ENCODE peak calls at places on chromosomes 4 and X, in nine cellular contexts. Q, M, P, F, W, G, S, O and D are unnamed samples.

GRCh38 chr4:8860096-8860891 is 11.3 kb downstream of the HMX1 start:
- DNase-seq in P (no peak), G (no peak), O (no peak), F (peak), Q (no peak), W (no peak), M (no peak), S (no peak), D (no peak)

GRCh38 chr4:39452153-39452859 is 6.4 kb downstream of the RPL9 start:
- DNase-seq in F (no peak), O (no peak), W (no peak), S (no peak), G (no peak), P (no peak), Q (no peak), M (no peak), D (no peak)

GRCh38 chr4:138158746-138159297 is 83.3 kb downstream of the SLC7A11 start:
- DNase-seq in S (no peak), M (no peak), F (no peak), G (no peak), W (peak), Q (no peak), P (no peak), O (no peak), D (no peak)

GRCh38 chrX:37380920-37381319 is 31.8 kb downstream of the PRRG1 start:
- DNase-seq in W (peak), S (no peak), Q (no peak), O (no peak), P (no peak), G (no peak), M (no peak), F (no peak), D (no peak)

GRCh38 chrX:155094468-155095061 is 23.3 kb downstream of the BRCC3 start:
- DNase-seq in Q (no peak), M (no peak), S (no peak), W (peak), O (no peak), G (no peak), P (peak), F (no peak), D (no peak)

GRCh38 chr4:146096374-146096773 is 79.1 kb upstream of the LSM6 start:
- DNase-seq in M (no peak), Q (no peak), G (no peak), W (no peak), O (no peak), P (no peak), F (no peak), S (no peak), D (no peak)

GRCh38 chr4:169062861-169063197 is 52.8 kb upstream of the CBR4 start:
- DNase-seq in W (no peak), Q (no peak), F (no peak), G (no peak), S (no peak), M (no peak), O (no peak), P (no peak), D (no peak)

GRCh38 chr4:61661960-61662359 is 461.8 kb downstream of the ADGRL3 start:
- DNase-seq in Q (no peak), S (no peak), M (no peak), O (no peak), G (no peak), F (no peak), P (no peak), W (no peak), D (no peak)

GRCh38 chrX:72051589-72051988 is 80.1 kb downstream of the RTL5 start:
- DNase-seq in Q (no peak), S (no peak), M (no peak), G (no peak), W (no peak), P (no peak), O (no peak), F (no peak), D (no peak)

GRCh38 chr4:159977907-159978617 is 875.2 kb downstream of the RAPGEF2 start:
- DNase-seq in Q (no peak), S (no peak), P (no peak), G (no peak), M (no peak), F (no peak), O (no peak), W (no peak), D (no peak)

GRCh38 chr4:153114771-153115321 is 89.4 kb upstream of the TRIM2 start:
- DNase-seq in W (peak), Q (no peak), P (no peak), G (no peak), O (no peak), F (no peak), S (no peak), M (no peak), D (no peak)

GRCh38 chrX:126552313-126553022 is at the start of gene DCAF12L1:
- DNase-seq in P (no peak), S (peak), F (peak), W (no peak), G (no peak), M (no peak), O (no peak), Q (peak), D (no peak)

GRCh38 chrX:112819013-112819635 is 21.5 kb downstream of the AMOT start:
- DNase-seq in P (no peak), W (no peak), Q (no peak), F (no peak), M (no peak), G (no peak), O (no peak), S (no peak), D (no peak)

GRCh38 chrX:49071877-49072711 is 1.7 kb downstream of the PRAF2 start:
- DNase-seq in F (peak), G (no peak), Q (no peak), P (no peak), M (peak), O (no peak), S (no peak), W (no peak), D (no peak)

GRCh38 chr4:15410750-15411149 is 17.1 kb upstream of the C1QTNF7 start:
- DNase-seq in S (no peak), O (no peak), W (no peak), P (peak), G (no peak), M (no peak), Q (no peak), F (no peak), D (no peak)

GRCh38 chrX:100895365-100896075 is 21.4 kb upstream of the NOX1 start:
- DNase-seq in G (no peak), F (peak), W (peak), M (no peak), S (no peak), O (no peak), Q (peak), P (peak), D (no peak)

GRCh38 chr4:149785686-149786431 is 29.8 kb downstream of the IQCM start:
- DNase-seq in O (no peak), G (no peak), S (no peak), W (peak), P (no peak), Q (no peak), F (no peak), M (no peak), D (no peak)

GRCh38 chr4:167025651-167026050 is 208.6 kb downstream of the SPOCK3 start:
- DNase-seq in W (peak), P (no peak), Q (no peak), M (no peak), F (no peak), O (no peak), S (no peak), G (no peak), D (no peak)

GRCh38 chr4:79209822-79210635 is 115.8 kb downstream of the NAA11 start:
- DNase-seq in Q (no peak), O (peak), F (no peak), W (no peak), G (no peak), M (peak), S (no peak), P (no peak), D (no peak)

GRCh38 chrX:110086162-110086915 is 83.4 kb downstream of the TMEM164 start:
- DNase-seq in Q (no peak), P (no peak), G (no peak), M (no peak), O (no peak), F (no peak), S (no peak), W (peak), D (no peak)

GRCh38 chrX:70442224-70442623 is 2.4 kb upstream of the DLG3 start:
- DNase-seq in O (no peak), F (no peak), P (no peak), W (no peak), Q (no peak), M (no peak), G (no peak), S (no peak), D (no peak)

GRCh38 chr4:112648263-112649054 is 11.5 kb downstream of the LARP7 start:
- DNase-seq in G (no peak), F (peak), O (no peak), P (no peak), M (no peak), S (no peak), W (no peak), Q (no peak), D (no peak)

GRCh38 chr4:41132055-41132683 is 82.2 kb downstream of the APBB2 start:
- DNase-seq in Q (no peak), P (no peak), F (no peak), O (peak), W (no peak), S (no peak), G (no peak), M (no peak), D (no peak)

GRCh38 chr4:183941964-183942363 is 36.9 kb downstream of the STOX2 start:
- DNase-seq in G (no peak), S (no peak), M (no peak), F (no peak), O (no peak), Q (no peak), W (no peak), P (no peak), D (no peak)

GRCh38 chr4:174259580-174259979 is 23.9 kb downstream of the FBXO8 start:
- DNase-seq in O (no peak), Q (no peak), G (no peak), P (no peak), M (no peak), S (no peak), W (no peak), F (no peak), D (no peak)

GRCh38 chr4:185213829-185214228 is 4.4 kb downstream of the SNX25 start:
- DNase-seq in W (no peak), P (peak), F (no peak), M (no peak), O (no peak), Q (no peak), S (no peak), G (no peak), D (no peak)

GRCh38 chrX:105331244-105331643 is 110.8 kb upstream of the TEX13A start:
- DNase-seq in F (no peak), M (no peak), P (no peak), S (no peak), Q (no peak), G (no peak), W (peak), O (no peak), D (no peak)

GRCh38 chr4:24910504-24910903 is 2.3 kb downstream of the CCDC149 start:
- DNase-seq in S (no peak), F (no peak), P (no peak), O (no peak), Q (no peak), M (no peak), W (no peak), G (no peak), D (no peak)

GRCh38 chr4:10582059-10582686 is 102.4 kb downstream of the CLNK start:
- DNase-seq in W (peak), F (no peak), O (no peak), G (no peak), Q (peak), P (peak), M (no peak), S (peak), D (no peak)

GRCh38 chr4:13176603-13177190 is 307.4 kb downstream of the RAB28 start:
- DNase-seq in P (no peak), F (no peak), Q (peak), G (no peak), M (no peak), S (no peak), W (no peak), O (no peak), D (no peak)

GRCh38 chr4:3461515-3462291 is 1.4 kb upstream of the DOK7 start:
- DNase-seq in G (no peak), S (no peak), P (no peak), Q (no peak), W (peak), F (no peak), O (peak), M (peak), D (no peak)

GRCh38 chrX:24463077-24463476 is 2.0 kb upstream of the PDK3 start:
- DNase-seq in F (no peak), O (no peak), G (no peak), S (no peak), Q (no peak), M (no peak), P (peak), W (no peak), D (no peak)

GRCh38 chr4:573122-573892 is 2.8 kb downstream of the TMEM271 start:
- DNase-seq in O (no peak), G (no peak), W (no peak), P (no peak), F (no peak), M (no peak), S (no peak), Q (no peak), D (no peak)

GRCh38 chr4:107737470-107737869 is 17.4 kb upstream of the PAPSS1 start:
- DNase-seq in W (no peak), O (no peak), G (no peak), Q (no peak), S (no peak), F (no peak), M (no peak), P (no peak), D (no peak)

GRCh38 chr4:107742196-107742595 is 22.2 kb upstream of the PAPSS1 start:
- DNase-seq in M (no peak), O (no peak), G (no peak), P (no peak), W (no peak), S (no peak), F (no peak), Q (no peak), D (no peak)

GRCh38 chr4:107742791-107743190 is 22.8 kb upstream of the PAPSS1 start:
- DNase-seq in M (no peak), W (no peak), F (no peak), P (no peak), G (no peak), S (no peak), Q (no peak), O (no peak), D (no peak)

GRCh38 chr4:107740950-107741701 is 21.1 kb upstream of the PAPSS1 start:
- DNase-seq in P (no peak), O (no peak), G (no peak), M (no peak), W (peak), F (no peak), S (no peak), Q (peak), D (no peak)

GRCh38 chr4:107740381-107740780 is 20.3 kb upstream of the PAPSS1 start:
- DNase-seq in F (no peak), M (no peak), S (no peak), W (peak), Q (no peak), O (no peak), G (no peak), P (peak), D (no peak)
- TF ChIP-seq CTCF in F (no peak), M (peak), S (peak), W (peak), Q (no peak), O (peak), G (no peak), P (peak), D (no peak)

GRCh38 chr4:133920236-133920635 is 281.4 kb downstream of the PABPC4L start:
- DNase-seq in O (no peak), M (no peak), P (no peak), S (no peak), Q (no peak), F (no peak), W (no peak), G (no peak), D (no peak)

DNA sequence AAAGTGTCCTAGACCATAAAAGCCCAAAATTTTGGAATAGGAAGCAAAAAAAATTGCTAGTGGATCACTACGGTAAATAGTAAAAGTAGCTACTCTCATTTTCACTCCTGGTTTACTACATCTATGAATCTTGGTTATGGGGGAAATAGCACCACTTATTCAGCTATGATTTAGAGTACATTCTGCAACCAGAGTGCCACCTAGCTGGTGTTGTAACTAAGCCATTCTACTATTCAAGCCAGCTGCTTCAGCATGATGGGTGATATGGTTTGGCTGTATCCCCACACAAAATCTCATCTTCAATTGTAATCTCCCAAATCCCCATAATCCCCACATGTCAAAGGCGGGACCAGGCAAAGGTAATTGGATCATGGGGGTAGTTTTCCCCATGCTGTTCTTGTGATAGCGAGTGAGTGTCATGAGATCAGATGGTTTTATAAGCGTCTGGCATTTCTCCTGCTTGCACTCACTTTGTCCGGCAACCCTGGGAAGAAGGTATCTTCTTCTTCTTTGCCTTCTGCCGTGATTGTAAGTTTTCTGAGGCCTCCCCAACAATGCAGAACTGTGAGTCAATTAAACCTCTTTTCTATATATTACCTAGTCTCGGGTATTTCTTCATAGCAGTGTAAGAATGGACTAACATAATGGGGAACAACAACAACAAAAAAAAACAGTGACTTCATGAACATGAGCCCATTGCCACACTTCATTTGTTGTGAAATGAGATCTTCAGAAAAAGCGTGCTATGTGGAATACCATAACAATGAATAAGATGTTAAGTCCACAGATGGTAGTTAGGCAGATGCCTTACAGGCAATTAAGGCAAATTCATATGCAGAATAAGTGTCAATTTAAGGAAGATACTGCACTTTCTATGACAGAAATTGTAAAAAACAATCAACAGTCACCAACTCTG is 280.1 kb downstream of the PABPC4L start:
- DNase-seq in P (no peak), G (no peak), O (no peak), Q (no peak), W (peak), M (no peak), F (no peak), S (no peak), D (peak)
- TF ChIP-seq CTCF in P (no peak), G (no peak), O (no peak), Q (no peak), W (no peak), M (no peak), F (no peak), S (no peak), D (peak)

GRCh38 chr4:182310316-182310715 is 67.1 kb downstream of the TENM3 start:
- DNase-seq in O (no peak), W (no peak), F (no peak), P (no peak), M (no peak), S (no peak), Q (no peak), G (no peak), D (no peak)

GRCh38 chr4:182309877-182310276 is 66.7 kb downstream of the TENM3 start:
- DNase-seq in W (no peak), M (no peak), P (no peak), F (no peak), G (no peak), S (no peak), O (no peak), Q (no peak), D (no peak)

GRCh38 chr4:182303847-182304246 is 60.6 kb downstream of the TENM3 start:
- DNase-seq in O (no peak), F (no peak), M (no peak), G (no peak), S (no peak), W (no peak), P (no peak), Q (no peak), D (no peak)

GRCh38 chr4:182307746-182308145 is 64.5 kb downstream of the TENM3 start:
- DNase-seq in M (no peak), Q (no peak), S (no peak), G (no peak), P (no peak), O (no peak), F (no peak), W (peak), D (no peak)

DNA sequence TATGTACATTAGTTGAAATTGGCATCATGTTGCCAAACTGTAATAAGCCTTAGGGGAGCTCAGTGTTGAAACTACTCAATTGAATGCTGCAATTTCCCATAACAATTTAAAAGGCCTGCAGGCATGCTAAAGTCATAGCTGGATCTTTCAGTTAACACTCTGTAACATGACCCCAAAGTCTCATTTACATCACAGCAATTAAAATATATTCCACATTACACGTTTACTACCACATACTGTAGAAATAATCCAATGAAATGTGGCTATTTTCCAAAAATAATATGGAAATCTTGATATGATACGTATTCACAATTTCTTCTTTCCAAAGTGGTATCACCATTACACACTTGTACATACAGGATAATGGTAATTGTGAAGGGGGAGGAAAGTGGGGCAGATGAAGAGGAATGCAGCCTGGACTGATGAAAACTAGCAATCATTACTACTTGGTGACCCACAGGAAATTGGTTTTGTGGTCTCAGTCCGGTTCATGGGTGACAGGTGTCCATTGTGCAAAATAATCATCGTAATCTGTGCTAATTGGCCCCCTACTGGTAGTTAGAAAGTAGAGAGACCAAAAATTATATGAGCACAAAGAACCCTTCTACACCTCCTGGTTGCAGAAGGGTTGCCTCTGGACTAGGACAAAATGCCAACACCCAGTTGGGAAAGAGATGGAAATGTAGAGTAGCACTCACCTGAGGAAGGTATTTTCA is 63.7 kb downstream of the TENM3 start:
- DNase-seq in F (no peak), P (no peak), M (no peak), W (no peak), S (no peak), G (no peak), O (no peak), Q (no peak), D (no peak)
- TF ChIP-seq CTCF in F (no peak), P (peak), M (no peak), W (peak), S (no peak), G (no peak), O (no peak), Q (no peak), D (peak)

GRCh38 chr4:91113130-91113706 is 986.0 kb downstream of the CCSER1 start:
- DNase-seq in G (no peak), W (peak), Q (no peak), P (peak), O (no peak), M (no peak), F (no peak), S (no peak), D (no peak)

GRCh38 chr4:91114386-91114785 is 987.2 kb downstream of the CCSER1 start:
- DNase-seq in F (no peak), G (no peak), O (no peak), Q (no peak), W (no peak), S (no peak), M (no peak), P (no peak), D (no peak)

GRCh38 chr4:91118597-91118996 is 991.4 kb downstream of the CCSER1 start:
- DNase-seq in P (no peak), S (no peak), O (no peak), M (no peak), G (no peak), F (no peak), W (no peak), Q (no peak), D (no peak)

GRCh38 chr4:91111556-91111955 is 984.4 kb downstream of the CCSER1 start:
- DNase-seq in P (no peak), W (no peak), G (no peak), Q (no peak), S (no peak), O (no peak), F (no peak), M (no peak), D (no peak)

DNA sequence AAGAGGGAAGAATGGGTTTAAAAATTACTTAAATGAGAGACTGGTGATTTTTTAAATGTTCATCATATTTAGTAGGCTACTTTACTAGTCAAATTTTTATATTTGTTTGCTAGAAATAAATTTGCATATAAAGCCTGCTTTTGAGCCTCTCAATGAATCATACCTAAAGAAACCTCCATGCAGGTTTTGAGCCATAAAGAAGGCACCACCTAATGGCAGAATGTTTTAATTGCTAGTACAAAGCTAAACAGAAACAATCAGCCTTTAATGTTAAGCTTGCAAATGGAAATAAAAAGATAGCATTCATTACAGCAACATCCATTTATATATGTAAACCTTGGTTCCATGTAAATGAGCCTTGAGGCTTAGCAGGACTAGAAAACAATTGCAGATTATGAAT is 989.7 kb downstream of the CCSER1 start:
- DNase-seq in G (no peak), P (no peak), S (no peak), F (no peak), O (no peak), Q (no peak), M (no peak), W (peak), D (no peak)
- TF ChIP-seq CTCF in G (no peak), P (peak), S (peak), F (no peak), O (peak), Q (no peak), M (peak), W (peak), D (peak)